ENCODE peak calls at places on chromosome 4, in five cellular contexts. One of them, this sample, is unnamed. For H3K4me1, the result is how much of the 10 kb centered on the place peaks cover.

GRCh38 chr4:169311643-169312365 is 41.0 kb upstream of the SH3RF1 start:
- DNase-seq in heart left ventricle: peak
- DNase-seq in left lung: no peak
- DNase-seq in right cardiac atrium: no peak
- DNase-seq in transverse colon: no peak
- DNase-seq in this sample: no peak

GRCh38 chr4:168560184-168560834 is 63.5 kb downstream of the PALLD start:
- DNase-seq in heart left ventricle: no peak
- DNase-seq in right cardiac atrium: no peak
- DNase-seq in transverse colon: no peak
- DNase-seq in left lung: peak
- DNase-seq in this sample: no peak

GRCh38 chr4:77715414-77716290 is 103.5 kb downstream of the CNOT6L start:
- DNase-seq in left lung: no peak
- DNase-seq in transverse colon: no peak
- DNase-seq in heart left ventricle: no peak
- DNase-seq in right cardiac atrium: no peak
- DNase-seq in this sample: no peak

GRCh38 chr4:40458109-40458508 is 123.0 kb downstream of the CHRNA9 start:
- DNase-seq in heart left ventricle: no peak
- DNase-seq in right cardiac atrium: no peak
- DNase-seq in left lung: no peak
- DNase-seq in transverse colon: no peak
- DNase-seq in this sample: no peak

GRCh38 chr4:158666892-158667291 is 4.8 kb downstream of the C4orf46 start:
- DNase-seq in left lung: no peak
- DNase-seq in transverse colon: no peak
- DNase-seq in right cardiac atrium: no peak
- DNase-seq in heart left ventricle: no peak
- DNase-seq in this sample: no peak

GRCh38 chr4:47373729-47374128 is 89.8 kb downstream of the COMMD8 start:
- DNase-seq in heart left ventricle: no peak
- DNase-seq in transverse colon: no peak
- DNase-seq in right cardiac atrium: no peak
- DNase-seq in left lung: no peak
- DNase-seq in this sample: no peak

GRCh38 chr4:62640296-62640695 is 1440.2 kb downstream of the ADGRL3 start:
- DNase-seq in left lung: no peak
- DNase-seq in heart left ventricle: no peak
- DNase-seq in right cardiac atrium: no peak
- DNase-seq in transverse colon: no peak
- DNase-seq in this sample: no peak

GRCh38 chr4:1685604-1686150 is 1.6 kb upstream of the FAM53A start:
- DNase-seq in transverse colon: no peak
- DNase-seq in right cardiac atrium: no peak
- DNase-seq in left lung: no peak
- DNase-seq in heart left ventricle: no peak
- DNase-seq in this sample: no peak

GRCh38 chr4:4595252-4595651 is 53.4 kb upstream of the STX18 start:
- DNase-seq in left lung: no peak
- DNase-seq in heart left ventricle: no peak
- DNase-seq in right cardiac atrium: no peak
- DNase-seq in transverse colon: no peak
- DNase-seq in this sample: no peak

GRCh38 chr4:78292336-78292735 is 235.2 kb downstream of the FRAS1 start:
- DNase-seq in right cardiac atrium: no peak
- DNase-seq in left lung: no peak
- DNase-seq in heart left ventricle: no peak
- DNase-seq in transverse colon: no peak
- DNase-seq in this sample: no peak

GRCh38 chr4:152860057-152860456 is 76.1 kb upstream of the FHDC1 start:
- DNase-seq in transverse colon: no peak
- DNase-seq in heart left ventricle: no peak
- DNase-seq in right cardiac atrium: no peak
- DNase-seq in left lung: no peak
- DNase-seq in this sample: no peak

GRCh38 chr4:126106658-126107057 is 791.9 kb downstream of the FAT4 start:
- DNase-seq in transverse colon: no peak
- DNase-seq in left lung: no peak
- DNase-seq in right cardiac atrium: no peak
- DNase-seq in heart left ventricle: no peak
- DNase-seq in this sample: no peak

GRCh38 chr4:81214518-81215218 is 354 bp downstream of the PRKG2 start:
- DNase-seq in left lung: peak
- DNase-seq in transverse colon: peak
- DNase-seq in heart left ventricle: no peak
- DNase-seq in right cardiac atrium: no peak
- DNase-seq in this sample: no peak

GRCh38 chr4:97152159-97152558 is 991.1 kb downstream of the STPG2 start:
- DNase-seq in right cardiac atrium: no peak
- DNase-seq in heart left ventricle: no peak
- DNase-seq in transverse colon: no peak
- DNase-seq in left lung: no peak
- DNase-seq in this sample: no peak

GRCh38 chr4:1310796-1311715 is 21.4 kb downstream of the MAEA start:
- DNase-seq in right cardiac atrium: no peak
- DNase-seq in transverse colon: no peak
- DNase-seq in left lung: no peak
- DNase-seq in heart left ventricle: peak
- DNase-seq in this sample: no peak

GRCh38 chr4:144647095-144647959 is 1.4 kb downstream of the HHIP start:
- DNase-seq in right cardiac atrium: no peak
- DNase-seq in heart left ventricle: no peak
- DNase-seq in left lung: no peak
- DNase-seq in transverse colon: no peak
- DNase-seq in this sample: no peak

GRCh38 chr4:107858158-107858742 is 33.5 kb downstream of the SGMS2 start:
- DNase-seq in left lung: no peak
- DNase-seq in transverse colon: no peak
- DNase-seq in right cardiac atrium: no peak
- DNase-seq in heart left ventricle: no peak
- DNase-seq in this sample: no peak

GRCh38 chr4:107857741-107858140 is 33.0 kb downstream of the SGMS2 start:
- DNase-seq in transverse colon: no peak
- DNase-seq in left lung: no peak
- DNase-seq in heart left ventricle: no peak
- DNase-seq in right cardiac atrium: no peak
- DNase-seq in this sample: no peak

GRCh38 chr4:107854326-107855030 is 29.7 kb downstream of the SGMS2 start:
- DNase-seq in transverse colon: no peak
- DNase-seq in right cardiac atrium: no peak
- DNase-seq in heart left ventricle: no peak
- DNase-seq in left lung: no peak
- DNase-seq in this sample: no peak

GRCh38 chr4:107855723-107856122 is 31.0 kb downstream of the SGMS2 start:
- DNase-seq in right cardiac atrium: no peak
- DNase-seq in transverse colon: no peak
- DNase-seq in left lung: no peak
- DNase-seq in heart left ventricle: no peak
- DNase-seq in this sample: no peak

DNA sequence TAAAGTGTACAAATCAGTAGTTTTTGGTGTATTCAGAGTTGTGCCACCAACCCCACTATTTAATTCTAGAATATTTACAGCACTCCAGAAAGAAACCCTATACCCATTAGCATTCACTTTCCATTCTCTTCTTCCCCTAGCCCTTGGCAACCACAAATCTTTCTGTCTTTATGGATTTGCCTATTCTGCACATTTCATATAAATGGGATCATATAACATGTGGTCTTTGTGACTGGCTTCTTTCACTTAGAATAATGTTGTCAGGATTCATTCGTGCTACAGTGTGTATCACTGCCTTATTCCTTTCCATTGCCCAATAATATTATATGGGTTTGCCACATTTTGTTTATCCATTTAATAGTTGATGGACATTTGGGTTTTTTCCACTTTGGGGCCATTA is 32.2 kb downstream of the SGMS2 start:
- DNase-seq in heart left ventricle: no peak
- DNase-seq in transverse colon: no peak
- DNase-seq in left lung: no peak
- DNase-seq in right cardiac atrium: no peak
- DNase-seq in this sample: no peak
- H3K4me1 ChIP-seq in heart left ventricle: under half
- H3K4me1 ChIP-seq in transverse colon: under half
- H3K4me1 ChIP-seq in left lung: under half
- H3K4me1 ChIP-seq in right cardiac atrium: under half
- H3K4me1 ChIP-seq in this sample: under half

GRCh38 chr4:55857586-55857985 is 4.1 kb downstream of the EXOC1 start:
- DNase-seq in right cardiac atrium: no peak
- DNase-seq in heart left ventricle: no peak
- DNase-seq in transverse colon: no peak
- DNase-seq in left lung: no peak
- DNase-seq in this sample: no peak
- H3K4me1 ChIP-seq in right cardiac atrium: under half
- H3K4me1 ChIP-seq in heart left ventricle: under half
- H3K4me1 ChIP-seq in transverse colon: under half
- H3K4me1 ChIP-seq in left lung: under half
- H3K4me1 ChIP-seq in this sample: under half

DNA sequence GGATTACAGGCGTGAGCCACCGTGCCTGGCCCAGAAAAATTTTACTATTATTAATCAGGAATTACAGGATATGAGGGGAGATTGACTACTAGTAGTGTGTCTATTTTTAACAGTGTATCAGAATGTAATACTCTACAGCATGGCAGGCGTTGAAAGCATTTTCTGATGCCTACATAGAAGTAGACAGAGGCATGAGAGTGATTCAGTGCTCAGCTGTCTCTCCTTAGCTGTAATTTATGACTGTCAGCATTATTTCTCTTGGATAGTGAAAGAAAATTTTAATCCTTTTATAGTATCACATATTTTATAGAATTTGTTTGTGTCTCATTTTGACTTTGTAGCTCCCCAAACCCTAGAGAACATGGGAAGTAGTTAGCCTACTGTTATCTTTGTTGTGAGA is 20.7 kb downstream of the ARHGAP24 start:
- DNase-seq in left lung: no peak
- DNase-seq in transverse colon: no peak
- DNase-seq in right cardiac atrium: no peak
- DNase-seq in heart left ventricle: no peak
- DNase-seq in this sample: no peak
- H3K4me1 ChIP-seq in left lung: under half
- H3K4me1 ChIP-seq in transverse colon: under half
- H3K4me1 ChIP-seq in right cardiac atrium: under half
- H3K4me1 ChIP-seq in heart left ventricle: under half
- H3K4me1 ChIP-seq in this sample: under half

GRCh38 chr4:183915976-183916375 is 10.9 kb downstream of the STOX2 start:
- DNase-seq in transverse colon: no peak
- DNase-seq in left lung: no peak
- DNase-seq in right cardiac atrium: no peak
- DNase-seq in heart left ventricle: no peak
- DNase-seq in this sample: no peak

GRCh38 chr4:183919173-183919572 is 14.1 kb downstream of the STOX2 start:
- DNase-seq in right cardiac atrium: peak
- DNase-seq in heart left ventricle: peak
- DNase-seq in transverse colon: no peak
- DNase-seq in left lung: no peak
- DNase-seq in this sample: no peak

GRCh38 chr4:183924362-183925044 is 19.4 kb downstream of the STOX2 start:
- DNase-seq in transverse colon: no peak
- DNase-seq in right cardiac atrium: no peak
- DNase-seq in heart left ventricle: no peak
- DNase-seq in left lung: no peak
- DNase-seq in this sample: no peak

GRCh38 chr4:183918696-183919095 is 13.6 kb downstream of the STOX2 start:
- DNase-seq in transverse colon: no peak
- DNase-seq in left lung: no peak
- DNase-seq in heart left ventricle: no peak
- DNase-seq in right cardiac atrium: no peak
- DNase-seq in this sample: no peak

DNA sequence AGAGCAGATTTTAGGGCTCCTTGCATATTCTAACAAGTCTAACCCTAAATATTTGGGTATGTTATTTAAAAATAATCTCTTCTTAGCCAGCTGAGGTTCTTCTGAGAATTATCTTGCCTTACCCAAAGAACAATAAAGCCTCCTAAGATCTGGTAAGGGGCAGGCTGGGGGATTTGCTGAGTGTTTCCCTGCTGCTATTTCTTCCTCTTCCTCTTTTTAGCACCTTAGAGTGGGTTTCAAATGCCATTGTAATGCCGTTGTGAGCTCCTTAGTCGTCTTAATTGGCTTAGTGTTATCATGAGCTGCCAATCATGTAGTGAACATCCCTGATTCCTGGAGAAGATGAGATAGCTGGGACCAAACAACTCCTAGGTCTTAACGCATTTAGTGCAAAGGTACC is 15.4 kb downstream of the STOX2 start:
- DNase-seq in transverse colon: no peak
- DNase-seq in right cardiac atrium: no peak
- DNase-seq in heart left ventricle: no peak
- DNase-seq in left lung: no peak
- DNase-seq in this sample: no peak
- H3K4me1 ChIP-seq in transverse colon: under half
- H3K4me1 ChIP-seq in right cardiac atrium: under half
- H3K4me1 ChIP-seq in heart left ventricle: under half
- H3K4me1 ChIP-seq in left lung: under half
- H3K4me1 ChIP-seq in this sample: under half

DNA sequence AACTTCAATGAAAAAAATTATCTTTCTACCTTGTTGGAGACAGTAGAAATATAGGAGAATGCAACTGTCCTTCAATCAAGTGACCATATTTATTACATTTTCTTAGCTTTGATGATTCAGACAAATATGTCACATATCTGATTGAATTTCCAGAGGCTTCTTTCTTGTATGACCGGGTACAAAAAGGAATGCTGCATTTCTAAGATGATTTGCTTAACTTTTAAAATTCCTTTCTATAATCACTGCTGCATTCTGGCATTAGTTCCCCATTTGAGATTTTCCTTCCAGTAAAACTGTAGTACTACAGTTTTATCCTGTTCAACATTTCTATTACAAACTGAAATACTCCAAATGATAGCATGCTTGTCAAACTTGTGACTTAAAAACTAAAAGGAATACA is 5.2 kb downstream of the MFSD8 start:
- DNase-seq in heart left ventricle: no peak
- DNase-seq in transverse colon: no peak
- DNase-seq in left lung: no peak
- DNase-seq in right cardiac atrium: no peak
- DNase-seq in this sample: no peak
- H3K4me1 ChIP-seq in heart left ventricle: under half
- H3K4me1 ChIP-seq in transverse colon: under half
- H3K4me1 ChIP-seq in left lung: under half
- H3K4me1 ChIP-seq in right cardiac atrium: under half
- H3K4me1 ChIP-seq in this sample: under half

GRCh38 chr4:26104056-26104685 is 190.2 kb downstream of the SMIM20 start:
- DNase-seq in right cardiac atrium: no peak
- DNase-seq in transverse colon: no peak
- DNase-seq in heart left ventricle: no peak
- DNase-seq in left lung: no peak
- DNase-seq in this sample: no peak

GRCh38 chr4:26105815-26106699 is 192.0 kb downstream of the SMIM20 start:
- DNase-seq in right cardiac atrium: no peak
- DNase-seq in heart left ventricle: no peak
- DNase-seq in left lung: no peak
- DNase-seq in transverse colon: no peak
- DNase-seq in this sample: no peak

GRCh38 chr4:26105372-26105771 is 191.4 kb downstream of the SMIM20 start:
- DNase-seq in heart left ventricle: no peak
- DNase-seq in transverse colon: no peak
- DNase-seq in right cardiac atrium: no peak
- DNase-seq in left lung: no peak
- DNase-seq in this sample: no peak

GRCh38 chr4:26110493-26110892 is 196.5 kb downstream of the SMIM20 start:
- DNase-seq in right cardiac atrium: no peak
- DNase-seq in left lung: no peak
- DNase-seq in heart left ventricle: no peak
- DNase-seq in transverse colon: no peak
- DNase-seq in this sample: no peak

GRCh38 chr4:26108024-26108423 is 194.0 kb downstream of the SMIM20 start:
- DNase-seq in right cardiac atrium: no peak
- DNase-seq in transverse colon: no peak
- DNase-seq in left lung: no peak
- DNase-seq in heart left ventricle: no peak
- DNase-seq in this sample: no peak
- H3K4me1 ChIP-seq in right cardiac atrium: under half
- H3K4me1 ChIP-seq in transverse colon: under half
- H3K4me1 ChIP-seq in left lung: under half
- H3K4me1 ChIP-seq in heart left ventricle: under half
- H3K4me1 ChIP-seq in this sample: under half